ENCODE peak calls at places on chromosomes 2 and 18, in eight cellular contexts. X, C, E, W, B, Y, A and P are unnamed samples.

GRCh38 chr2:184596819-184597411 is 1.4 kb upstream of the ZNF804A start:
- DNase-seq in X (no peak), C (no peak), E (peak), W (peak), B (no peak), Y (no peak), A (peak), P (peak)

GRCh38 chr18:36127866-36128845 is 984 bp downstream of the SLC39A6 start:
- DNase-seq in X (no peak), C (no peak), E (no peak), W (peak), B (no peak), Y (no peak), A (peak), P (no peak)

GRCh38 chr2:217263796-217264195 is 403.9 kb upstream of the TNP1 start:
- DNase-seq in X (no peak), C (no peak), E (no peak), W (no peak), B (no peak), Y (no peak), A (no peak), P (no peak)

GRCh38 chr2:226669249-226669648 is 130.4 kb downstream of the IRS1 start:
- DNase-seq in X (no peak), C (no peak), E (no peak), W (no peak), B (no peak), Y (no peak), A (peak), P (no peak)

GRCh38 chr2:28895189-28895893 is 874 bp downstream of the WDR43 start:
- DNase-seq in X (peak), C (peak), E (no peak), W (peak), B (peak), Y (peak), A (peak), P (peak)

GRCh38 chr18:75477913-75478312 is 50.4 kb upstream of the SMIM21 start:
- DNase-seq in X (no peak), C (no peak), E (no peak), W (peak), B (no peak), Y (no peak), A (peak), P (no peak)

GRCh38 chr18:31450409-31450808 is 2.9 kb downstream of the DSG3 start:
- DNase-seq in X (no peak), C (no peak), E (no peak), W (no peak), B (no peak), Y (no peak), A (peak), P (no peak)

GRCh38 chr2:100646039-100646438 is 83.2 kb downstream of the PDCL3 start:
- DNase-seq in X (no peak), C (no peak), E (no peak), W (no peak), B (no peak), Y (no peak), A (no peak), P (no peak)

GRCh38 chr2:64666810-64667438 is 13.2 kb upstream of the SERTAD2 start:
- DNase-seq in X (no peak), C (peak), E (no peak), W (no peak), B (no peak), Y (no peak), A (no peak), P (no peak)

GRCh38 chr2:38260972-38261371 is 116.1 kb downstream of the ATL2 start:
- DNase-seq in X (no peak), C (peak), E (no peak), W (no peak), B (no peak), Y (no peak), A (no peak), P (no peak)

GRCh38 chr18:45780568-45780967 is 44.9 kb upstream of the SIGLEC15 start:
- DNase-seq in X (no peak), C (no peak), E (no peak), W (no peak), B (no peak), Y (no peak), A (no peak), P (no peak)

GRCh38 chr2:232951891-232952290 is 61.2 kb downstream of the NGEF start:
- DNase-seq in X (no peak), C (no peak), E (no peak), W (peak), B (no peak), Y (no peak), A (no peak), P (peak)